ENCODE peak calls at places on chromosomes 1 and 21, in ten cellular contexts. U, M, I, S, Z, F, N, W, Y and D are unnamed samples.
A peak's percentile ranks its signal among the peaks of the same experiment; 100 is the strongest.

GRCh38 chr21:41874611-41875010 is 4.5 kb downstream of the PRDM15 start:
- DNase-seq in Y (no peak), Z (no peak), S (no peak), W (no peak), M (no peak), U (no peak), F (no peak), N (no peak), I (no peak), D (no peak)

GRCh38 chr1:205750683-205751651 is 985 bp upstream of the NUCKS1 start:
- DNase-seq in I (peak; percentile 59), W (no peak), N (no peak), Z (no peak), U (peak; percentile 11), M (no peak), S (no peak), Y (no peak), F (no peak), D (no peak)

GRCh38 chr1:168136709-168137514 is at the start of gene GPR161:
- DNase-seq in I (peak; percentile 11), N (peak; percentile 26), U (peak; percentile 88), Z (peak; percentile 23), W (peak; percentile 43), M (no peak), S (peak; percentile 52), Y (peak; percentile 44), F (no peak), D (peak; percentile 37)

GRCh38 chr1:180933141-180933540 is 20.4 kb downstream of the KIAA1614 start:
- DNase-seq in Z (no peak), F (no peak), N (no peak), U (peak; percentile 71), Y (no peak), S (no peak), M (no peak), I (no peak), W (no peak), D (no peak)

GRCh38 chr1:210252621-210253041 is 20.0 kb downstream of the SERTAD4 start:
- DNase-seq in S (peak; percentile 26), M (no peak), Z (no peak), U (peak; percentile 61), W (peak; percentile 30), Y (no peak), N (no peak), F (peak; percentile 68), I (no peak), D (no peak)

GRCh38 chr1:45327644-45328515 is 1.2 kb downstream of the HPDL start:
- DNase-seq in U (no peak), M (no peak), W (no peak), I (peak; percentile 53), F (no peak), N (no peak), Z (no peak), Y (no peak), S (peak; percentile 28), D (no peak)

GRCh38 chr1:6500446-6501406 is 9.3 kb upstream of the PLEKHG5 start:
- DNase-seq in F (no peak), I (no peak), N (no peak), W (no peak), U (no peak), M (no peak), Y (no peak), S (no peak), Z (no peak), D (no peak)

GRCh38 chr1:196723325-196724185 is 51.1 kb upstream of the CFHR3 start:
- DNase-seq in N (no peak), Z (peak; percentile 28), S (peak; percentile 83), U (peak; percentile 66), Y (peak; percentile 50), I (peak; percentile 83), F (peak; percentile 53), M (peak; percentile 23), W (no peak), D (no peak)

DNA sequence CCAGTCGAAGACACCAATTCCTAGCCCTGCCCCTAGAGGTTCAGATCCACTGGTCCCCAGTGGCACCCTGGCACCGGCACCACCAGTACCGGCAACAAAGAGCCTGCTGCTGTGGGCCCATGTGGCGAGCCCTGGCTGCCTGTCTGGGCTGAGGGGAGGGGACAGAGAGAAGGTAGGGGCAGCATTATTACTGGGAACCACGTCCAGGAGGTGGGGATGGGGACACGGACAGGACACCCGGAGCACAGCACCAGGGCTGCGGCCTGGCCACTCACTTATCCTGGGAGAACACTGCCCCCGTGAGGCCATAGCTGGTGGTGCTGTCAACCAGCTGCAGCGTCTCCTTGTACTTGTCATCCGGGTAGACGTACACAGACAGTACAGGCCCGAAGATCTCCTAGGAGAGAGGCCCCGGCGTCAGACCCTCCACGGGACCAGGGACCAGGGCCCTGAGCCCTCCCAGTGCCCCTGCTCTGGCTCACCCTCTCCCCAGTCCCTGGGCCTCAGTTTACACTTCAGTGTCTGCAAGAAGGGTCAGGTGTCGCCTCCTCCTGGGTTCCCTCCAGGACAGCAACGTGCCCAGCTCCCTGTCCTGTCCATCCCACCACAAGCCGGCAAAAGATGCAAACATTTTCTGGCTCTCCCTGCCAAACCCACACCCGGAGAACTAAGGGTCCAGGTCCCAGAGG is 15.8 kb upstream of the TAS1R2 start:
- DNase-seq in Z (peak; percentile 92), U (peak; percentile 84), W (peak; percentile 79), M (peak; percentile 56), N (peak; percentile 61), F (peak; percentile 74), Y (peak; percentile 67), I (peak; percentile 87), S (peak; percentile 32), D (peak; percentile 48)
- TF ChIP-seq CTCF in Z (peak; percentile 58), U (peak; percentile 88), W (peak; percentile 86), M (peak; percentile 86), N (no peak), F (peak; percentile 100), Y (peak; percentile 94), I (peak; percentile 90), S (peak; percentile 47), D (peak; percentile 38)

GRCh38 chr21:43321111-43321510 is 105.8 kb downstream of the SIK1 start:
- DNase-seq in Z (no peak), S (no peak), F (no peak), I (no peak), U (no peak), N (no peak), Y (no peak), M (no peak), W (no peak), D (no peak)

GRCh38 chr21:43318841-43319781 is 107.8 kb downstream of the SIK1 start:
- DNase-seq in Y (peak; percentile 34), F (no peak), U (no peak), I (peak; percentile 57), W (peak; percentile 75), M (no peak), Z (peak; percentile 38), N (no peak), S (no peak), D (no peak)

GRCh38 chr21:43322311-43322710 is 104.6 kb downstream of the SIK1 start:
- DNase-seq in U (no peak), N (no peak), Z (no peak), S (no peak), M (no peak), F (no peak), W (no peak), Y (no peak), I (no peak), D (no peak)

GRCh38 chr21:43321611-43322010 is 105.3 kb downstream of the SIK1 start:
- DNase-seq in U (no peak), M (no peak), Z (no peak), Y (no peak), N (no peak), W (no peak), F (no peak), I (no peak), S (no peak), D (no peak)

DNA sequence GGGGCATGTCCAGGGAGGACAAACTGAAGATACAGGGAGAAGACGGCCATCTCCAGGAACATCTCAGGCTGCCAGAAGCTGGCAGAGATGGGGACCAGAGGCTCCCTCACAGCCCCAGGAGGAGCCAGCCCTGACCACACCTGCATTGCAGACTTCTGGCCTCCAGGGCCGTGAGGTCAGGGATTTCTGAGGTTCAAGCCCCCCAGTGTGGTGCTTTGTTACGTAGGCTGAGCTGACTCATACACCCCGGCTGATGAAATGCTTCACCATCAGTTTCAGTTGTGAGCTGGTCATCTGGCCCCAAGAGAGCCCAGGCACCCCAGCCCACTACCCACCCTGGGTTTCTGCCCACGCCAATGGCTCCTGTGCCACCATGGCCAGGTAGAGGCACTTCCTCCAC is 106.4 kb downstream of the SIK1 start:
- DNase-seq in Z (no peak), S (no peak), M (no peak), I (no peak), W (no peak), N (no peak), F (no peak), U (no peak), Y (no peak), D (no peak)
- TF ChIP-seq CTCF in Z (no peak), S (no peak), M (no peak), I (no peak), W (no peak), N (no peak), F (no peak), U (no peak), Y (no peak), D (no peak)

GRCh38 chr1:182054698-182055326 is 6.7 kb downstream of the ZNF648 start:
- DNase-seq in F (no peak), S (peak; percentile 75), W (peak; percentile 34), Y (peak; percentile 50), Z (peak; percentile 39), M (no peak), I (peak; percentile 68), U (peak; percentile 36), N (peak; percentile 48), D (no peak)

GRCh38 chr1:182048562-182048961 is 12.9 kb downstream of the ZNF648 start:
- DNase-seq in W (no peak), I (no peak), S (no peak), F (no peak), U (no peak), N (no peak), Y (no peak), Z (no peak), M (no peak), D (no peak)

GRCh38 chr1:182056596-182057366 is 4.7 kb downstream of the ZNF648 start:
- DNase-seq in F (no peak), I (no peak), S (no peak), Y (no peak), M (no peak), U (no peak), N (no peak), W (no peak), Z (no peak), D (no peak)

GRCh38 chr1:182050481-182051438 is 10.8 kb downstream of the ZNF648 start:
- DNase-seq in N (no peak), S (no peak), U (no peak), I (no peak), Z (no peak), M (no peak), Y (peak; percentile 58), F (no peak), W (no peak), D (no peak)

GRCh38 chr1:182051938-182052337 is 9.6 kb downstream of the ZNF648 start:
- DNase-seq in S (no peak), U (no peak), Y (peak; percentile 38), W (no peak), Z (no peak), F (no peak), N (no peak), M (no peak), I (no peak), D (no peak)
- TF ChIP-seq CTCF in S (no peak), U (no peak), Y (no peak), W (no peak), Z (no peak), F (no peak), N (no peak), M (no peak), I (no peak), D (no peak)

GRCh38 chr1:111351700-111352099 is 61.0 kb downstream of the CHIA start:
- DNase-seq in Z (no peak), F (no peak), S (no peak), M (no peak), U (no peak), I (no peak), W (no peak), Y (no peak), N (no peak), D (no peak)

DNA sequence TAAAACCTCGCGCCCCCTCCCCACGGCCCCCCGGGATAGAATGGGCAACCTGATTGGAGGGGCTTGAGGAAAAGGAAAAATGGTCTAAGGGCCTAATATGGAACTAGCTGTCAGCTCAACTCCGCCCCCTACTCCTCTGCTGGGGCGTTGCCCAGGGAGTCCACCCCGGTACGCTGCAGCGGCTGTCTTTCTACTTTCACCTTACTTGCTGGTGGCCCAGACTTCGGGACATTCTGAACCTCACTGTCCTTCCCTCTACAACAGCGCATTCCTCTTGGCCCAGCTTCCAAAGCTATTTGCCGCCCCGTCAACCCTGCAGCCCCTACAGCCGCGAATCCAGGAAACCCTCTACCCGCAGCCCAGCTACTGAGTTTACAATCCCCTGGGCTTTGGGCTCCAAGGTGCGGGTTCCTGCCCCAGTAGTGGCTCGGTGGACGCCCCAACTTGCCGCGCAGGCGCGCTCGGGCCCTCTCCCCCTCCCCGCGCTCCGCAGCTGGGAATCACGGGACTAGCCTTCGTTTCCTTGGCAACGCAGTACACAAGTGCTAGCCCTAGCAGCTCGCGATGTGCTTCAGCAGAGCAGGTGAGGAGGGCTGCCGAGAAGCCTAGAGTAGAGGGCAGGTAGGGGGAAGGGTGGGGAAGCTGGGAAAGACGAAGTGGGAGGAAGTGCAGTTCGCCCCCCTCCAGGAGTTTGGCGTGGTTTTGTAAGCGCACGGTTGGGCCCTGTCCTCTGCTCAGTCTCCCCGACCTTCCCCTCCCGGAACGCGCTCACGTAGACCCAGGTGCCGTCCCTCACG is 55.6 kb downstream of the CHIA start:
- DNase-seq in S (peak; percentile 72), Y (peak; percentile 59), M (peak; percentile 37), F (peak; percentile 84), U (peak; percentile 93), Z (peak; percentile 85), I (peak; percentile 92), W (peak; percentile 82), N (peak; percentile 80), D (peak; percentile 82)
- TF ChIP-seq CTCF in S (no peak), Y (peak; percentile 18), M (no peak), F (peak; percentile 36), U (peak; percentile 18), Z (no peak), I (peak; percentile 28), W (peak; percentile 19), N (no peak), D (no peak)